ENCODE peak calls at places on chromosomes 2 and 18, in nine cellular contexts. One of them, this sample, is unnamed.

GRCh38 chr2:172086349-172087190 is 1.3 kb downstream of the DLX1 start:
- DNase-seq in tibial nerve: peak; percentile 5
- DNase-seq in uterus: no peak
- DNase-seq in body of pancreas: no peak
- DNase-seq in adrenal gland: no peak
- DNase-seq in gastrocnemius medialis: no peak
- DNase-seq in A549: no peak
- DNase-seq in IMR-90: no peak
- DNase-seq in ovary: no peak
- DNase-seq in this sample: no peak

GRCh38 chr2:199739413-199740110 is 111.4 kb downstream of the FTCDNL1 start:
- DNase-seq in ovary: peak; percentile 76
- DNase-seq in uterus: peak; percentile 66
- DNase-seq in adrenal gland: peak; percentile 83
- DNase-seq in IMR-90: peak; percentile 52
- DNase-seq in gastrocnemius medialis: peak; percentile 30
- DNase-seq in body of pancreas: peak; percentile 75
- DNase-seq in A549: peak; percentile 65
- DNase-seq in tibial nerve: peak; percentile 87
- DNase-seq in this sample: peak; percentile 74

GRCh38 chr2:176891105-176891504 is 321.5 kb upstream of the HNRNPA3 start:
- DNase-seq in adrenal gland: no peak
- DNase-seq in uterus: no peak
- DNase-seq in body of pancreas: no peak
- DNase-seq in tibial nerve: no peak
- DNase-seq in ovary: no peak
- DNase-seq in IMR-90: no peak
- DNase-seq in A549: no peak
- DNase-seq in gastrocnemius medialis: no peak
- DNase-seq in this sample: no peak

GRCh38 chr2:16625759-16626158 is 39.9 kb downstream of the CYRIA start:
- DNase-seq in A549: no peak
- DNase-seq in uterus: no peak
- DNase-seq in gastrocnemius medialis: no peak
- DNase-seq in ovary: no peak
- DNase-seq in adrenal gland: no peak
- DNase-seq in IMR-90: no peak
- DNase-seq in body of pancreas: no peak
- DNase-seq in tibial nerve: no peak
- DNase-seq in this sample: no peak

GRCh38 chr2:196441527-196441926 is 198.0 kb upstream of the CCDC150 start:
- DNase-seq in uterus: no peak
- DNase-seq in A549: no peak
- DNase-seq in gastrocnemius medialis: no peak
- DNase-seq in tibial nerve: no peak
- DNase-seq in ovary: no peak
- DNase-seq in IMR-90: peak; percentile 10
- DNase-seq in body of pancreas: no peak
- DNase-seq in adrenal gland: no peak
- DNase-seq in this sample: no peak

GRCh38 chr18:46712406-46712805 is 44.4 kb downstream of the ST8SIA5 start:
- DNase-seq in A549: no peak
- DNase-seq in gastrocnemius medialis: peak; percentile 57
- DNase-seq in IMR-90: peak; percentile 58
- DNase-seq in uterus: no peak
- DNase-seq in adrenal gland: peak; percentile 83
- DNase-seq in body of pancreas: no peak
- DNase-seq in tibial nerve: no peak
- DNase-seq in ovary: peak; percentile 69
- DNase-seq in this sample: no peak

GRCh38 chr2:181882621-181883020 is 8.9 kb upstream of the ITPRID2 start:
- DNase-seq in A549: no peak
- DNase-seq in adrenal gland: no peak
- DNase-seq in uterus: no peak
- DNase-seq in IMR-90: no peak
- DNase-seq in body of pancreas: no peak
- DNase-seq in ovary: no peak
- DNase-seq in tibial nerve: no peak
- DNase-seq in gastrocnemius medialis: no peak
- DNase-seq in this sample: no peak

GRCh38 chr2:166344286-166345113 is 31.2 kb downstream of the SCN9A start:
- DNase-seq in uterus: no peak
- DNase-seq in body of pancreas: no peak
- DNase-seq in A549: no peak
- DNase-seq in adrenal gland: no peak
- DNase-seq in gastrocnemius medialis: no peak
- DNase-seq in tibial nerve: no peak
- DNase-seq in IMR-90: peak; percentile 87
- DNase-seq in ovary: no peak
- DNase-seq in this sample: no peak

GRCh38 chr2:36371070-36371962 is 15.7 kb downstream of the CRIM1 start:
- DNase-seq in ovary: no peak
- DNase-seq in A549: peak; percentile 62
- DNase-seq in adrenal gland: no peak
- DNase-seq in body of pancreas: no peak
- DNase-seq in IMR-90: no peak
- DNase-seq in uterus: no peak
- DNase-seq in tibial nerve: no peak
- DNase-seq in gastrocnemius medialis: no peak
- DNase-seq in this sample: peak; percentile 31

GRCh38 chr2:100244881-100245605 is 77.3 kb downstream of the LONRF2 start:
- DNase-seq in adrenal gland: no peak
- DNase-seq in IMR-90: peak; percentile 74
- DNase-seq in tibial nerve: no peak
- DNase-seq in A549: no peak
- DNase-seq in ovary: no peak
- DNase-seq in body of pancreas: no peak
- DNase-seq in gastrocnemius medialis: no peak
- DNase-seq in uterus: no peak
- DNase-seq in this sample: no peak

GRCh38 chr2:232420463-232421188 is 14.0 kb downstream of the ALPG start:
- DNase-seq in uterus: no peak
- DNase-seq in tibial nerve: no peak
- DNase-seq in A549: peak; percentile 29
- DNase-seq in gastrocnemius medialis: no peak
- DNase-seq in IMR-90: no peak
- DNase-seq in adrenal gland: peak; percentile 14
- DNase-seq in body of pancreas: peak; percentile 44
- DNase-seq in ovary: no peak
- DNase-seq in this sample: peak; percentile 67

GRCh38 chr2:222057249-222058073 is 241.3 kb downstream of the PAX3 start:
- DNase-seq in gastrocnemius medialis: no peak
- DNase-seq in tibial nerve: no peak
- DNase-seq in adrenal gland: no peak
- DNase-seq in body of pancreas: no peak
- DNase-seq in A549: no peak
- DNase-seq in uterus: no peak
- DNase-seq in ovary: no peak
- DNase-seq in IMR-90: no peak
- DNase-seq in this sample: no peak

GRCh38 chr2:25168256-25169072 is at the start of gene POMC:
- DNase-seq in A549: peak; percentile 24
- DNase-seq in ovary: peak; percentile 46
- DNase-seq in tibial nerve: no peak
- DNase-seq in gastrocnemius medialis: no peak
- DNase-seq in IMR-90: peak; percentile 21
- DNase-seq in body of pancreas: peak; percentile 26
- DNase-seq in adrenal gland: peak; percentile 29
- DNase-seq in uterus: no peak
- DNase-seq in this sample: peak; percentile 36

GRCh38 chr2:150491943-150492342 is 4.5 kb upstream of the RND3 start:
- DNase-seq in adrenal gland: no peak
- DNase-seq in A549: no peak
- DNase-seq in body of pancreas: no peak
- DNase-seq in gastrocnemius medialis: no peak
- DNase-seq in ovary: no peak
- DNase-seq in uterus: no peak
- DNase-seq in IMR-90: peak; percentile 80
- DNase-seq in tibial nerve: no peak
- DNase-seq in this sample: no peak

GRCh38 chr2:69836316-69836715 is 6.9 kb downstream of the GMCL1 start:
- DNase-seq in adrenal gland: no peak
- DNase-seq in A549: no peak
- DNase-seq in gastrocnemius medialis: no peak
- DNase-seq in body of pancreas: no peak
- DNase-seq in ovary: no peak
- DNase-seq in tibial nerve: no peak
- DNase-seq in IMR-90: no peak
- DNase-seq in uterus: no peak
- DNase-seq in this sample: no peak

GRCh38 chr18:11808001-11808855 is 43.0 kb upstream of the CHMP1B start:
- DNase-seq in IMR-90: peak; percentile 64
- DNase-seq in tibial nerve: no peak
- DNase-seq in A549: peak; percentile 85
- DNase-seq in gastrocnemius medialis: no peak
- DNase-seq in ovary: no peak
- DNase-seq in adrenal gland: no peak
- DNase-seq in body of pancreas: no peak
- DNase-seq in uterus: no peak
- DNase-seq in this sample: no peak

GRCh38 chr2:193476171-193476800 is 1281.6 kb upstream of the TMEFF2 start:
- DNase-seq in uterus: no peak
- DNase-seq in tibial nerve: no peak
- DNase-seq in gastrocnemius medialis: no peak
- DNase-seq in adrenal gland: no peak
- DNase-seq in ovary: no peak
- DNase-seq in A549: no peak
- DNase-seq in body of pancreas: no peak
- DNase-seq in IMR-90: no peak
- DNase-seq in this sample: no peak

GRCh38 chr18:44805176-44805575 is 124.5 kb downstream of the SETBP1 start:
- DNase-seq in A549: no peak
- DNase-seq in IMR-90: no peak
- DNase-seq in ovary: no peak
- DNase-seq in tibial nerve: no peak
- DNase-seq in uterus: no peak
- DNase-seq in adrenal gland: no peak
- DNase-seq in gastrocnemius medialis: no peak
- DNase-seq in body of pancreas: no peak
- DNase-seq in this sample: no peak
- TF ChIP-seq POLR2A in A549: no peak
- TF ChIP-seq POLR2A in IMR-90: no peak
- TF ChIP-seq POLR2A in ovary: no peak
- TF ChIP-seq POLR2A in tibial nerve: no peak
- TF ChIP-seq POLR2A in uterus: no peak
- TF ChIP-seq POLR2A in adrenal gland: no peak
- TF ChIP-seq POLR2A in gastrocnemius medialis: no peak
- TF ChIP-seq POLR2A in body of pancreas: no peak
- TF ChIP-seq POLR2A in this sample: no peak

DNA sequence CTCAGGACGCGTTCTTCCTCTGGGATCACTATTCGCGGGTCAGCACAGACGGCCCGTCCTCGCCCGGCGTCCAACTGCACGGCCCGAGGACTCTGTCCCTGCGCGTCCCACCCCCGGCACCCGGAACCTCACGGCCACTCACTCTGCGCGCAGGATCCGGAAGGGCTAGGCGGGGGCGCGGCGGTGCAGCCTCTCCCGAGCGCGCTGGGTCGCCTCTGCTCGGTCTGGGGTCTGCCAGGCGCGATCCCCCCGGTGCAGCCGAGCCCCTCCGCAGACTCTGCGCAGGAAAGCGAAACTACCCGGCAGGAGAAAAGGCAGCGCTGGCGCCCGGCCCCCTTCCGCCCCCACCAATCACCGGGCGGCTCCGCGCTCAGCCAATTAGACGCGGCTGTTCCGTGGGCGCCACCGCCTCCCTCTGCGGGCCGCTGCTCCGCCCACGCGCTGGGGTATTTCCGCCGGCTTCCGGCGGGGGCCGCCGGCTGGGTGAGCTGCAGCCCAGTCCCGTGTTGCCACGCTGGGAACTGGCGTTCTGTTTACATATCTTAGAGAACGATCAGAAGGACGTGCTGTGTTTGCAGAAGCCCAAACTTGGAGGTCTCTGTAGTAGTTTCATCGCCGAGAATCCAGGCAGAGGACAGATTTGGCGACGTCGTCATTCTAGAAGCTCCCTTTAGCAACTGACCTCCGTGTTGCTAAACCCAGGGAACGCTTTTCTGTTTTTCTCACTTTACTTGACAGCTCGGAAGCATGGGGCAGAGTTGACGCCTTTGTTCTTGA is at the start of gene STAT1:
- DNase-seq in A549: peak; percentile 90
- DNase-seq in gastrocnemius medialis: peak; percentile 88
- DNase-seq in IMR-90: peak; percentile 93
- DNase-seq in uterus: peak; percentile 88
- DNase-seq in tibial nerve: peak; percentile 86
- DNase-seq in ovary: peak; percentile 96
- DNase-seq in adrenal gland: peak; percentile 94
- DNase-seq in body of pancreas: peak; percentile 94
- DNase-seq in this sample: peak; percentile 93
- TF ChIP-seq POLR2A in A549: peak; percentile 88
- TF ChIP-seq POLR2A in gastrocnemius medialis: peak; percentile 89
- TF ChIP-seq POLR2A in IMR-90: peak; percentile 96
- TF ChIP-seq POLR2A in uterus: peak; percentile 88
- TF ChIP-seq POLR2A in tibial nerve: peak; percentile 95
- TF ChIP-seq POLR2A in ovary: peak; percentile 83
- TF ChIP-seq POLR2A in adrenal gland: peak; percentile 93
- TF ChIP-seq POLR2A in body of pancreas: peak; percentile 94
- TF ChIP-seq POLR2A in this sample: no peak

DNA sequence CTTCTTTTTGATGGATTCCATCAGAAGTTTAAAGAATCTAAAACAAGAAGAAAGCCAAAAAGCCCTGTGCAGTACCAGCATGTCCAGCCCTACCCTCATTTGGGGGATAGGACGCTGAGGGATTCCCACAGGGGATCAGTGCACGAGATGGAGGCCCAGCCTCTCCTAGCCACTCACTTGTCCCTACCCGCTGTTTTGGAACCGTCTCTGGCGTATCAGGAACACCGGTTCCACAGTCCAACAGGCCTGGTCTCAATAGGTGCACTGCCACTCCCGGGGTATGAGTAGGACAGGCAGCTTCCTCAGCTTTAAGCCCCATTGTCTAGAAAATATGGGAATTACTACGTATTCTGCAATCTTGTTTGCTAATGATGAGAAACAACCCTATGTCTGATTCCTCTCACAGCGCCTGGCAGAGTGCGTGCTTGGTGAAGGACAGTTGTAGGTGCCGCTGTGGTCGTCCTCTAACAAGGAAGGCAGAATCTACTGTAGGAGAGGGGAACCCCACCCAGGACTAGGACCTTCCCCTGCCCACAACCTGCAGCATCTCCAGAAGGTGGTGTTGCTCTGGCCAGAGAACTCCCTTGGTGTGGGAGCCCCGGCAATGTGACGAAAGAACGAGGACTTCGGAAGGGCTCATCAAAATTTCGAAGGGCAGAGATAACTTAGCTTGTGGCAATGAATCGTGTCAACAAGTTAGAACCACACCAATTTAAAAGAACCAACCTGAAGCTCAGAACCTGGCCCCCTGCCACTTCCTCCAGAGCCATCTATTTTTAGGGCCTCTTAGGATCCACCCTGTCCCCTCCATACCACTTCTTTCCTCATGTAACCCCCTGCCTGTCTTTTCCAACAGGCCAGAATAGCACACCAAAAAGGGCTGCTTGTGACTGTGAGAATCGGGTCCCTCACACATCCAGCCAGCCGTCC is 71.7 kb downstream of the POLR1A start:
- DNase-seq in ovary: peak; percentile 33
- DNase-seq in uterus: no peak
- DNase-seq in adrenal gland: no peak
- DNase-seq in IMR-90: no peak
- DNase-seq in gastrocnemius medialis: peak; percentile 64
- DNase-seq in tibial nerve: no peak
- DNase-seq in A549: no peak
- DNase-seq in body of pancreas: no peak
- DNase-seq in this sample: peak; percentile 66
- TF ChIP-seq POLR2A in ovary: no peak
- TF ChIP-seq POLR2A in uterus: no peak
- TF ChIP-seq POLR2A in adrenal gland: no peak
- TF ChIP-seq POLR2A in IMR-90: no peak
- TF ChIP-seq POLR2A in gastrocnemius medialis: no peak
- TF ChIP-seq POLR2A in tibial nerve: no peak
- TF ChIP-seq POLR2A in A549: no peak
- TF ChIP-seq POLR2A in body of pancreas: no peak
- TF ChIP-seq POLR2A in this sample: no peak

GRCh38 chr2:227772932-227773331 is 27.2 kb downstream of the SCYGR8 start:
- DNase-seq in adrenal gland: no peak
- DNase-seq in IMR-90: no peak
- DNase-seq in body of pancreas: no peak
- DNase-seq in ovary: no peak
- DNase-seq in A549: no peak
- DNase-seq in gastrocnemius medialis: no peak
- DNase-seq in uterus: no peak
- DNase-seq in tibial nerve: no peak
- DNase-seq in this sample: no peak
- TF ChIP-seq POLR2A in adrenal gland: no peak
- TF ChIP-seq POLR2A in IMR-90: no peak
- TF ChIP-seq POLR2A in body of pancreas: no peak
- TF ChIP-seq POLR2A in ovary: no peak
- TF ChIP-seq POLR2A in A549: no peak
- TF ChIP-seq POLR2A in gastrocnemius medialis: no peak
- TF ChIP-seq POLR2A in uterus: no peak
- TF ChIP-seq POLR2A in tibial nerve: no peak
- TF ChIP-seq POLR2A in this sample: no peak

This sample was measured in thyroid gland.